ENCODE peak calls at places on chromosomes 11 and 22, in four cellular contexts. One of them, this sample, is unnamed.

GRCh38 chr11:36619502-36619901 is 21.5 kb upstream of the RAG2 start:
- DNase-seq in B cell: no peak
- DNase-seq in stimulated activated CD8-positive, alpha-beta memory T cell treated with anti-CD3 and anti-CD28 coated beads, Interleukin-15, amount 100 ng/mL, for 48 hours: no peak
- DNase-seq in anterior cingulate cortex: no peak
- DNase-seq in this sample: no peak

GRCh38 chr11:113697798-113698407 is 8.2 kb downstream of the TMPRSS5 start:
- DNase-seq in B cell: no peak
- DNase-seq in stimulated activated CD8-positive, alpha-beta memory T cell treated with anti-CD3 and anti-CD28 coated beads, Interleukin-15, amount 100 ng/mL, for 48 hours: no peak
- DNase-seq in anterior cingulate cortex: no peak
- DNase-seq in this sample: no peak

GRCh38 chr22:49922926-49923325 is 4.5 kb downstream of the CRELD2 start:
- DNase-seq in B cell: no peak
- DNase-seq in stimulated activated CD8-positive, alpha-beta memory T cell treated with anti-CD3 and anti-CD28 coated beads, Interleukin-15, amount 100 ng/mL, for 48 hours: no peak
- DNase-seq in anterior cingulate cortex: no peak
- DNase-seq in this sample: no peak

GRCh38 chr11:45180158-45180887 is 33.9 kb downstream of the PRDM11 start:
- DNase-seq in B cell: peak
- DNase-seq in stimulated activated CD8-positive, alpha-beta memory T cell treated with anti-CD3 and anti-CD28 coated beads, Interleukin-15, amount 100 ng/mL, for 48 hours: no peak
- DNase-seq in anterior cingulate cortex: no peak
- DNase-seq in this sample: peak

GRCh38 chr11:2793781-2794418 is 91.7 kb downstream of the CDKN1C start:
- DNase-seq in B cell: no peak
- DNase-seq in stimulated activated CD8-positive, alpha-beta memory T cell treated with anti-CD3 and anti-CD28 coated beads, Interleukin-15, amount 100 ng/mL, for 48 hours: no peak
- DNase-seq in anterior cingulate cortex: no peak
- DNase-seq in this sample: peak

GRCh38 chr11:102476812-102477211 is 24.2 kb upstream of the TMEM123 start:
- DNase-seq in B cell: no peak
- DNase-seq in stimulated activated CD8-positive, alpha-beta memory T cell treated with anti-CD3 and anti-CD28 coated beads, Interleukin-15, amount 100 ng/mL, for 48 hours: no peak
- DNase-seq in anterior cingulate cortex: no peak
- DNase-seq in this sample: no peak

GRCh38 chr11:76621466-76621865 is 49.1 kb downstream of the LRRC32 start:
- DNase-seq in B cell: no peak
- DNase-seq in stimulated activated CD8-positive, alpha-beta memory T cell treated with anti-CD3 and anti-CD28 coated beads, Interleukin-15, amount 100 ng/mL, for 48 hours: no peak
- DNase-seq in anterior cingulate cortex: no peak
- DNase-seq in this sample: no peak

GRCh38 chr11:126339073-126339865 is 16.2 kb upstream of the ST3GAL4 start:
- DNase-seq in B cell: no peak
- DNase-seq in stimulated activated CD8-positive, alpha-beta memory T cell treated with anti-CD3 and anti-CD28 coated beads, Interleukin-15, amount 100 ng/mL, for 48 hours: no peak
- DNase-seq in anterior cingulate cortex: no peak
- DNase-seq in this sample: peak

GRCh38 chr22:45101828-45102227 is 61.9 kb upstream of the NUP50 start:
- DNase-seq in B cell: no peak
- DNase-seq in stimulated activated CD8-positive, alpha-beta memory T cell treated with anti-CD3 and anti-CD28 coated beads, Interleukin-15, amount 100 ng/mL, for 48 hours: no peak
- DNase-seq in anterior cingulate cortex: peak
- DNase-seq in this sample: no peak

GRCh38 chr22:33438273-33438672 is 380.1 kb upstream of the SYN3 start:
- DNase-seq in B cell: no peak
- DNase-seq in stimulated activated CD8-positive, alpha-beta memory T cell treated with anti-CD3 and anti-CD28 coated beads, Interleukin-15, amount 100 ng/mL, for 48 hours: no peak
- DNase-seq in anterior cingulate cortex: peak
- DNase-seq in this sample: no peak

GRCh38 chr22:33640900-33641299 is 279.4 kb downstream of the LARGE1 start:
- DNase-seq in B cell: no peak
- DNase-seq in stimulated activated CD8-positive, alpha-beta memory T cell treated with anti-CD3 and anti-CD28 coated beads, Interleukin-15, amount 100 ng/mL, for 48 hours: no peak
- DNase-seq in anterior cingulate cortex: no peak
- DNase-seq in this sample: no peak

GRCh38 chr11:117181586-117182550 is 3.3 kb downstream of the SIDT2 start:
- DNase-seq in B cell: no peak
- DNase-seq in stimulated activated CD8-positive, alpha-beta memory T cell treated with anti-CD3 and anti-CD28 coated beads, Interleukin-15, amount 100 ng/mL, for 48 hours: no peak
- DNase-seq in anterior cingulate cortex: no peak
- DNase-seq in this sample: no peak

GRCh38 chr22:46262449-46263207 is 515 bp downstream of the PKDREJ start:
- DNase-seq in B cell: peak
- DNase-seq in stimulated activated CD8-positive, alpha-beta memory T cell treated with anti-CD3 and anti-CD28 coated beads, Interleukin-15, amount 100 ng/mL, for 48 hours: no peak
- DNase-seq in anterior cingulate cortex: no peak
- DNase-seq in this sample: peak

GRCh38 chr11:4551346-4551979 is 6.5 kb downstream of the OR52M1 start:
- DNase-seq in B cell: no peak
- DNase-seq in stimulated activated CD8-positive, alpha-beta memory T cell treated with anti-CD3 and anti-CD28 coated beads, Interleukin-15, amount 100 ng/mL, for 48 hours: no peak
- DNase-seq in anterior cingulate cortex: no peak
- DNase-seq in this sample: no peak

GRCh38 chr22:41976070-41976901 is 7.0 kb downstream of the SEPTIN3 start:
- DNase-seq in B cell: peak
- DNase-seq in stimulated activated CD8-positive, alpha-beta memory T cell treated with anti-CD3 and anti-CD28 coated beads, Interleukin-15, amount 100 ng/mL, for 48 hours: no peak
- DNase-seq in anterior cingulate cortex: no peak
- DNase-seq in this sample: peak

GRCh38 chr11:11976476-11977187 is 31.8 kb downstream of the DKK3 start:
- DNase-seq in B cell: no peak
- DNase-seq in stimulated activated CD8-positive, alpha-beta memory T cell treated with anti-CD3 and anti-CD28 coated beads, Interleukin-15, amount 100 ng/mL, for 48 hours: no peak
- DNase-seq in anterior cingulate cortex: no peak
- DNase-seq in this sample: peak